ENCODE peak calls at places on chromosomes 16 and 17, in nine cellular contexts. D is fibroblast of villous mesenchyme; Y is stomach; L is effector memory CD4-positive, alpha-beta T cell; J is uterus; G is psoas muscle; R is body of pancreas; K is epithelial cell of esophagus; H is Karpas-422. M is an unnamed sample.

GRCh38 chr17:58310511-58311428 is 17.8 kb downstream of the TSPOAP1 start:
- DNase-seq in D (no peak), Y (peak), L (no peak), J (no peak), G (no peak), R (no peak), K (no peak), H (no peak), M (peak)

GRCh38 chr16:10539256-10539655 is 41.1 kb downstream of the EMP2 start:
- DNase-seq in D (no peak), Y (no peak), L (no peak), J (no peak), G (no peak), R (no peak), K (peak), H (no peak), M (no peak)

GRCh38 chr17:17153071-17153470 is 53.1 kb downstream of the PLD6 start:
- DNase-seq in D (no peak), Y (no peak), L (no peak), J (no peak), G (no peak), R (no peak), K (no peak), H (no peak), M (no peak)

GRCh38 chr16:20987049-20987448 is 86.5 kb downstream of the LYRM1 start:
- DNase-seq in D (no peak), Y (no peak), L (no peak), J (no peak), G (no peak), R (no peak), K (no peak), H (no peak), M (no peak)

GRCh38 chr17:35731239-35731931 is at the start of gene RASL10B:
- DNase-seq in D (peak), Y (peak), L (no peak), J (peak), G (peak), R (peak), K (peak), H (no peak), M (no peak)

GRCh38 chr16:86874141-86874540 is 295.8 kb downstream of the FOXL1 start:
- DNase-seq in D (no peak), Y (no peak), L (no peak), J (no peak), G (no peak), R (no peak), K (peak), H (peak), M (no peak)

GRCh38 chr17:47164263-47164662 is 24.8 kb downstream of the CDC27 start:
- DNase-seq in D (no peak), Y (no peak), L (no peak), J (no peak), G (no peak), R (no peak), K (no peak), H (no peak), M (no peak)

GRCh38 chr16:76574651-76575050 is 297.4 kb downstream of the CNTNAP4 start:
- DNase-seq in D (no peak), Y (no peak), L (no peak), J (no peak), G (no peak), R (no peak), K (no peak), H (no peak), M (no peak)

GRCh38 chr17:49577978-49578893 is 2.6 kb downstream of the NXPH3 start:
- DNase-seq in D (no peak), Y (no peak), L (no peak), J (no peak), G (peak), R (no peak), K (no peak), H (no peak), M (no peak)

GRCh38 chr17:57256708-57257112 is 387 bp downstream of the MSI2 start:
- DNase-seq in D (peak), Y (no peak), L (peak), J (peak), G (peak), R (peak), K (peak), H (peak), M (no peak)

GRCh38 chr16:70337814-70338213 is 8.9 kb upstream of the DDX19A start:
- DNase-seq in D (no peak), Y (no peak), L (no peak), J (no peak), G (no peak), R (no peak), K (no peak), H (no peak), M (no peak)

GRCh38 chr16:69365901-69366300 is 14.3 kb upstream of the TMED6 start:
- DNase-seq in D (peak), Y (no peak), L (no peak), J (no peak), G (no peak), R (no peak), K (no peak), H (no peak), M (no peak)

GRCh38 chr17:78345791-78346494 is 13.9 kb downstream of the SOCS3 start:
- DNase-seq in D (no peak), Y (no peak), L (no peak), J (no peak), G (no peak), R (peak), K (no peak), H (no peak), M (no peak)

GRCh38 chr16:55041540-55042234 is 111.0 kb downstream of the IRX5 start:
- DNase-seq in D (no peak), Y (no peak), L (no peak), J (no peak), G (no peak), R (no peak), K (no peak), H (no peak), M (no peak)

GRCh38 chr17:41620583-41621434 is 3.6 kb downstream of the KRT17 start:
- DNase-seq in D (peak), Y (no peak), L (no peak), J (no peak), G (no peak), R (no peak), K (peak), H (no peak), M (no peak)

GRCh38 chr16:87621550-87621829 is 19.2 kb downstream of the JPH3 start:
- DNase-seq in D (no peak), Y (no peak), L (no peak), J (no peak), G (no peak), R (no peak), K (no peak), H (no peak), M (no peak)

GRCh38 chr17:81928497-81929252 is 1.1 kb upstream of the MAFG start:
- DNase-seq in D (no peak), Y (no peak), L (no peak), J (no peak), G (peak), R (no peak), K (no peak), H (no peak), M (no peak)

GRCh38 chr17:11618861-11619566 is 20.7 kb downstream of the DNAH9 start:
- DNase-seq in D (no peak), Y (peak), L (no peak), J (peak), G (no peak), R (peak), K (no peak), H (no peak), M (no peak)

GRCh38 chr17:81549031-81549557 is 3.1 kb downstream of the FAAP100 start:
- DNase-seq in D (no peak), Y (no peak), L (no peak), J (no peak), G (peak), R (no peak), K (no peak), H (no peak), M (no peak)

GRCh38 chr16:55471448-55472097 is 7.4 kb upstream of the MMP2 start:
- DNase-seq in D (peak), Y (no peak), L (no peak), J (no peak), G (no peak), R (no peak), K (peak), H (no peak), M (no peak)

GRCh38 chr17:4407851-4408250 is 25.9 kb upstream of the SPNS3 start:
- DNase-seq in D (no peak), Y (peak), L (no peak), J (no peak), G (no peak), R (peak), K (peak), H (no peak), M (no peak)

GRCh38 chr16:56263711-56264608 is 72.7 kb downstream of the GNAO1 start:
- DNase-seq in D (no peak), Y (no peak), L (no peak), J (no peak), G (no peak), R (no peak), K (no peak), H (no peak), M (no peak)

GRCh38 chr17:57708401-57708800 is 36.7 kb downstream of the CCDC182 start:
- DNase-seq in D (no peak), Y (no peak), L (no peak), J (no peak), G (no peak), R (no peak), K (no peak), H (no peak), M (no peak)

GRCh38 chr16:85395913-85396878 is 216.9 kb upstream of the GSE1 start:
- DNase-seq in D (peak), Y (no peak), L (no peak), J (no peak), G (peak), R (peak), K (peak), H (no peak), M (peak)

GRCh38 chr17:42748906-42749798 is 4.3 kb upstream of the EZH1 start:
- DNase-seq in D (no peak), Y (peak), L (no peak), J (no peak), G (peak), R (no peak), K (no peak), H (peak), M (no peak)

GRCh38 chr16:72172105-72173034 is at the start of gene PMFBP1:
- DNase-seq in D (peak), Y (no peak), L (no peak), J (no peak), G (no peak), R (peak), K (peak), H (peak), M (peak)

GRCh38 chr17:42329025-42329976 is 41.0 kb downstream of the STAT5A start:
- DNase-seq in D (peak), Y (no peak), L (no peak), J (no peak), G (no peak), R (no peak), K (peak), H (peak), M (no peak)

GRCh38 chr17:81019563-81020442 is 15.1 kb upstream of the BAIAP2 start:
- DNase-seq in D (no peak), Y (no peak), L (no peak), J (no peak), G (no peak), R (no peak), K (no peak), H (no peak), M (no peak)

GRCh38 chr16:68445458-68445857 is 2.9 kb downstream of the SMPD3 start:
- DNase-seq in D (peak), Y (peak), L (no peak), J (no peak), G (no peak), R (peak), K (peak), H (peak), M (no peak)

GRCh38 chr16:55642611-55643010 is 13.2 kb upstream of the SLC6A2 start:
- DNase-seq in D (no peak), Y (no peak), L (no peak), J (no peak), G (no peak), R (no peak), K (no peak), H (no peak), M (no peak)

GRCh38 chr16:2480948-2481347 is 6.0 kb downstream of the TBC1D24 start:
- DNase-seq in D (no peak), Y (peak), L (no peak), J (no peak), G (no peak), R (peak), K (no peak), H (no peak), M (no peak)

GRCh38 chr16:8590811-8591210 is 500 bp upstream of the TMEM114 start:
- DNase-seq in D (no peak), Y (no peak), L (no peak), J (no peak), G (no peak), R (no peak), K (no peak), H (no peak), M (no peak)

GRCh38 chr16:73213761-73214480 is 166.0 kb upstream of the ZFHX3 start:
- DNase-seq in D (no peak), Y (no peak), L (no peak), J (no peak), G (no peak), R (no peak), K (no peak), H (no peak), M (no peak)

GRCh38 chr17:329794-330420 is 22.7 kb downstream of the RPH3AL start:
- DNase-seq in D (no peak), Y (no peak), L (no peak), J (no peak), G (peak), R (peak), K (no peak), H (peak), M (no peak)

GRCh38 chr17:333626-334396 is 18.8 kb downstream of the RPH3AL start:
- DNase-seq in D (peak), Y (peak), L (no peak), J (peak), G (peak), R (peak), K (no peak), H (peak), M (peak)

GRCh38 chr17:330993-331701 is 21.5 kb downstream of the RPH3AL start:
- DNase-seq in D (peak), Y (no peak), L (no peak), J (peak), G (peak), R (peak), K (no peak), H (peak), M (peak)

GRCh38 chr17:332558-333322 is 19.9 kb downstream of the RPH3AL start:
- DNase-seq in D (peak), Y (no peak), L (no peak), J (no peak), G (peak), R (peak), K (peak), H (peak), M (peak)

DNA sequence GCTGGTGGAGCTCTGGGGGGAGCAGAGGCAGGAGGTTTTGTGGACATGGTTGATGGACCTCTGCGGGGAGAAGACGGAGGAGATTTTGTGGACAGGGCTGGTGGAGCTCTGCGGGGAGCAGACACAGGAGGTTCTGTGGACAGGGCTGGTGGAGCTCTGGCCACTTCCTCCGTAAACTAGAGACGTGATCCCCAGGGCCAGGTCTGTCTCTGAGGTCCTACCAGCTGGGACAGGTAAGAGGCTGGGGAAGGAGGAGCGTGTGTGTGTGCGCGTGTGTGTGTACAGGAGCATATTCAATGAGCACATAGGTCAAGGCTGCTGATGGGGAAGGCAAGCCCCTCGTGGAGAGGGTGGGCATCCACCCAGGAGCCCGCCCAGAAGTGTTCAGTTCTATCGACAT is 20.6 kb downstream of the RPH3AL start:
- DNase-seq in D (no peak), Y (no peak), L (no peak), J (no peak), G (peak), R (peak), K (no peak), H (peak), M (peak)
- H3K4me3 ChIP-seq in D (no peak), Y (peak), L (no peak), J (no peak), G (peak), R (no peak), K (no peak), H (no peak), M (peak)

GRCh38 chr16:82657786-82658185 is 31.0 kb downstream of the CDH13 start:
- DNase-seq in D (no peak), Y (no peak), L (no peak), J (no peak), G (no peak), R (no peak), K (no peak), H (no peak), M (no peak)

GRCh38 chr16:82657239-82657638 is 30.5 kb downstream of the CDH13 start:
- DNase-seq in D (peak), Y (no peak), L (no peak), J (no peak), G (no peak), R (no peak), K (peak), H (no peak), M (no peak)

GRCh38 chr16:82658796-82659195 is 32.0 kb downstream of the CDH13 start:
- DNase-seq in D (peak), Y (no peak), L (no peak), J (no peak), G (no peak), R (no peak), K (no peak), H (no peak), M (no peak)

GRCh38 chr16:82660966-82661365 is 34.2 kb downstream of the CDH13 start:
- DNase-seq in D (no peak), Y (no peak), L (no peak), J (no peak), G (no peak), R (no peak), K (no peak), H (no peak), M (no peak)

DNA sequence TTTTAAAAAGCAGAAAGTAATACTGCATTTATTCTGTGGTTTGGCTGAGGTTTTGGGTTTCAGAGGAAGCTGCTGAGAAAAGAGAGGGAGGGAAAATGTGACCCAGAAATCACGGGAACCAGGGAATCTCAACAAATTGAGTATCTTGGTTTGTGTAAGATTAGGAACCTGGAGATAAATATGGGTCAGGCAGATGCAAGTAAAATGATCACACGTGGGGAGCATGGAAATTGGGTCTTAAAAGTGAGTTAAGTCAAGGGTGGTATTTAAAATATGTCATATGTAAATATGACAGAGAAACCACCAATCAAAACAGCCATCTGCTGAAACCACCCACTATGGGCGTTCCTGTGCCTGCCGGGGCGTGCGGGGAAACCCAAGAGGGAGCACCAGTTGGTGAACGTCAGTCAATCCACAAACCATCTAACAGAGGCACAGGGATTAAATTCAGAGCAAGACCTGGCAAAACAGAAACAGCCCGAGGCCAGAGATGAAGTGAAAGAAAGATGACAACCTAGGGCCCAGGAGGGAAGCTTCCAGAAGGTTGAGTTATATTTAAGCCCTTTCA is 33.4 kb downstream of the CDH13 start:
- DNase-seq in D (peak), Y (no peak), L (peak), J (no peak), G (peak), R (no peak), K (peak), H (peak), M (no peak)
- H3K4me3 ChIP-seq in D (peak), Y (no peak), L (no peak), J (no peak), G (peak), R (no peak), K (no peak), H (peak), M (no peak)

DNA sequence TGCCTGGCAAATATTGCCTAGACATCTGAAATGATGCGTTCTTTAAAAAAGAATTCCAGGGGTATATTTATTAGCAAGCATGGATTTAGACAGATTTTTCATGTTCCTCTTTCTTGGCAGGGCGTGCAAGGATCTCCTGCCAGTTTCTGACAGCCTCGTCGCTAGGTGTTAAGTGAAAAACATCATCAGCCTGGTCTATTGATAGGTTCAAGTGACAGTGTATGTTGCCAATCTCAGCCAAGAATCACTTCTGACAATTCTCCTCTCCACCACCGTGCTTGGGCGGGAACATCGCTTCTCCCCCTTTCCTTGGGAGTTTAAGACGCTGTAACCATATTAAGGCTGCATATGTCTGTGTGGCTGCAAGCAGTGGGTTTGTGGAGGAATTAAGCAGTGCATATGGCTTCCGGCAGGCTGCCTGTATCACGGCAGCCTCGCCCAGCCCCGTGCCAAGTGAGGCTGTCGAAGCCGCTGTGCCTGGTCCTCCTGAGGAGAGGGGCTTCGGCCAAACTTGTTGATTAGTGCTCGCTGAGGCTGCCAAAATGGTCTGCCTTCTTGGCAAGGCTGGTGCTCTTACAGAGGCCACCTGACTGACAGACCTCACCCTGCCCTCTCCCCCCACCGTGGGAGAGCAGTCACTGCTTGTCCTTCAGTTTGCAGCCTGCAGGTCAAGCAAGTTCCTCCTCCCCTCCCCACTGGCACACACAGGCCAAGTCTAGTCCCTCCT is 132.1 kb upstream of the MPHOSPH6 start:
- DNase-seq in D (no peak), Y (no peak), L (no peak), J (no peak), G (no peak), R (peak), K (no peak), H (no peak), M (no peak)
- H3K4me3 ChIP-seq in D (no peak), Y (no peak), L (no peak), J (no peak), G (no peak), R (no peak), K (no peak), H (no peak), M (no peak)

GRCh38 chr17:28895794-28896447 is 1.6 kb downstream of the FLOT2 start:
- DNase-seq in D (no peak), Y (no peak), L (no peak), J (no peak), G (no peak), R (no peak), K (no peak), H (no peak), M (no peak)
- H3K4me3 ChIP-seq in D (peak), Y (peak), L (peak), J (no peak), G (peak), R (no peak), K (peak), H (peak), M (peak)

DNA sequence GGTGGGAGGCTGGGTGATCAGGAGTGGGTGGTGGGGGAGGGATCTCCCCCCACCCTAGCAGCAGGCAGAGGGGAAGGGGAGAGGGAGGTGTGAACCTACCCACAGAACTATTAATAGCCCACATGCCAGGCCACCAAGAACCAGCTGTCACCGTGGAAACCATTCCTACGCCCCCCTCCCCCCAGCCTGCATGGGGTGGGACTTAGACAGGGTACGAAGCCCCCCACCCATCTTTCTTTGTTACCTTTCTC is 7.8 kb downstream of the THRA start:
- DNase-seq in D (no peak), Y (no peak), L (no peak), J (no peak), G (no peak), R (no peak), K (no peak), H (no peak), M (no peak)
- H3K4me3 ChIP-seq in D (no peak), Y (peak), L (no peak), J (no peak), G (peak), R (no peak), K (no peak), H (no peak), M (peak)